ENCODE peak calls at places on chromosomes 7 and 10, in four cellular contexts. B, R, Z and G are unnamed samples.

GRCh38 chr7:14095233-14095950 is 105.9 kb upstream of the ETV1 start:
- DNase-seq in B (no peak), R (no peak), Z (no peak), G (no peak)

GRCh38 chr7:30612658-30613265 is 18.1 kb downstream of the GARS1 start:
- DNase-seq in B (no peak), R (no peak), Z (no peak), G (no peak)

GRCh38 chr10:70551971-70552422 is 50.5 kb downstream of the PRF1 start:
- DNase-seq in B (no peak), R (peak; percentile 95), Z (peak; percentile 80), G (peak; percentile 77)

GRCh38 chr7:155213385-155213784 is 84.3 kb upstream of the INSIG1 start:
- DNase-seq in B (no peak), R (no peak), Z (no peak), G (no peak)

GRCh38 chr7:65233409-65234034 is 140.1 kb upstream of the ZNF92 start:
- DNase-seq in B (no peak), R (peak; percentile 74), Z (no peak), G (no peak)

GRCh38 chr10:122362621-122363020 is 11.9 kb upstream of the PLEKHA1 start:
- DNase-seq in B (no peak), R (peak; percentile 71), Z (no peak), G (no peak)

GRCh38 chr7:135707570-135707966 is 20.4 kb downstream of the SLC13A4 start:
- DNase-seq in B (no peak), R (peak; percentile 97), Z (no peak), G (no peak)

GRCh38 chr7:105473163-105473562 is 48.9 kb downstream of the PUS7 start:
- DNase-seq in B (no peak), R (peak; percentile 19), Z (no peak), G (peak; percentile 21)

GRCh38 chr7:140640060-140640611 is 477 bp downstream of the DENND2A start:
- DNase-seq in B (peak; percentile 76), R (no peak), Z (no peak), G (peak; percentile 68)

GRCh38 chr10:24723788-24724380 is at the start of gene ARHGAP21:
- DNase-seq in B (peak; percentile 73), R (peak; percentile 61), Z (no peak), G (peak; percentile 84)

GRCh38 chr7:112157072-112157471 is 49.1 kb downstream of the DOCK4 start:
- DNase-seq in B (no peak), R (no peak), Z (no peak), G (no peak)

GRCh38 chr7:79176859-79177477 is 276.5 kb downstream of the MAGI2 start:
- DNase-seq in B (peak; percentile 56), R (no peak), Z (peak; percentile 10), G (peak; percentile 58)

GRCh38 chr10:63137306-63137705 is 4.2 kb downstream of the NRBF2 start:
- DNase-seq in B (no peak), R (no peak), Z (peak; percentile 66), G (peak; percentile 51)
- H3K79me2 ChIP-seq in B (peaks cover 90% of the 10 kb centered on the region), R (peaks cover 8% of the 10 kb centered on the region), Z (peaks cover 82% of the 10 kb centered on the region), G (peaks cover 88% of the 10 kb centered on the region)

GRCh38 chr7:101926265-101926664 is 108.8 kb downstream of the CUX1 start:
- DNase-seq in B (no peak), R (no peak), Z (no peak), G (no peak)

GRCh38 chr7:101922631-101923275 is 105.3 kb downstream of the CUX1 start:
- DNase-seq in B (no peak), R (no peak), Z (no peak), G (no peak)

GRCh38 chr7:101923276-101923985 is 106.0 kb downstream of the CUX1 start:
- DNase-seq in B (no peak), R (peak; percentile 91), Z (no peak), G (no peak)

GRCh38 chr7:101921061-101921460 is 103.6 kb downstream of the CUX1 start:
- DNase-seq in B (no peak), R (no peak), Z (no peak), G (no peak)

DNA sequence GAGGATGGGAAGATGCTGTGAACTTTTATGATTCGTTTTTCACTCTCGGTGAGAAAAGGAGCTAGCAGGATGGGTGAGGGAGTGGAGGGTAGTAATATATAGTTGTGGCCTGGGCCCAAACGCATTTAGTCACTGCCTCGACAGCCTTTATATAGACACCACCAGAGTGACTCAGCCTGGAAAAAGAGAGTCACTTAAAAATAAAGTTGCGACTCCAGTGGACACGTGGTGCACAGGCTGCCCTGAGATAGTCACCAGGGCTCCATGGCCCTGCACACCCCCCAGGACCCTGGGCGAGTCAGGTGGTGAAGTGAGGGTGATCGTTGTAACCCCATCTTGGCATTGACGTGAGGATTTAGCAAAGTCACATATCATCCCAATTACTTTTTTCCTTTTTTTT is 106.7 kb downstream of the CUX1 start:
- DNase-seq in B (no peak), R (peak; percentile 32), Z (no peak), G (no peak)
- H3K79me2 ChIP-seq in B (peaks cover 97% of the 10 kb centered on the region), R (peaks cover 16% of the 10 kb centered on the region), Z (peaks cover 15% of the 10 kb centered on the region), G (peaks cover 84% of the 10 kb centered on the region)

GRCh38 chr10:7401782-7402181 is 9.1 kb downstream of the SFMBT2 start:
- DNase-seq in B (no peak), R (no peak), Z (no peak), G (no peak)

GRCh38 chr10:7399533-7399932 is 11.3 kb downstream of the SFMBT2 start:
- DNase-seq in B (no peak), R (no peak), Z (no peak), G (no peak)

GRCh38 chr10:7401156-7401555 is 9.7 kb downstream of the SFMBT2 start:
- DNase-seq in B (no peak), R (no peak), Z (no peak), G (no peak)

GRCh38 chr10:7397636-7398035 is 13.2 kb downstream of the SFMBT2 start:
- DNase-seq in B (no peak), R (no peak), Z (no peak), G (no peak)

DNA sequence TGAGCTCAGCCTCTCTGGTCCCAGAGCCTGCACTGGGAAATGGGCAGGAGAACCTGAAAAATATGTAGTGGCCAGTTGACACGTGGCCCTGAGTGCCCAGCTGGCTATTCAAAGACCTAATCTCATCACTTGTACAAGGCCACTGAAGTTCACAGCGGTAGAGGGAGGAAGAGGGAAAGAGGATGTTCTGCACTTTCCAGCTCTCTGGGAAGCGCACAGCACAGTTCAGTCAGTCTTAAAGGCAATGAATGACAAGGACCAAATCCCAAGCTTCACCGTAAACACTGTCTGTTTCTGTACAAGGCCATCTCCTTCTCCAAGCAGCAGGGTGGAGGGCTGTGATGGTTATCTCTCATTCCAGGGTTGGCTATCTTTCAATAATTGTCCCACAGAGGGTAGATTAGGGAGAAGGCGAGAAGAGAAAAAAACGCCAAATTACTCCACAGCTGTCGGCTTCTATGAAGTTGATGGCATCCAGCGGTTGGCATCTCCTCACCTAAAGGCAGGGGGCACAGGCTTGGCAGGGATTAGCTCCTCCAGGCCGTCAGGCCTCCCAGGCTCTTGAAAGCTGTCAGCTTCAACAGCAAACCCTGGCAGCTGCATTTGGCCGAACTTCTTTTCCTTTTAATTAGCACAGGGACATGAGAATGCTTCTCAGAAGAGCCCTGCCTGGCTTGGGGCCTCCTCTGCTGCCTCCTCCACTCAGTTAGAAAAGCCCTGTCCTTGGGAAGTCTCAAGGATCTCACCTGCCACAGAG is 10.6 kb downstream of the SFMBT2 start:
- DNase-seq in B (no peak), R (no peak), Z (no peak), G (no peak)
- H3K79me2 ChIP-seq in B (no peaks in the 10 kb centered on the region), R (no peaks in the 10 kb centered on the region), Z (no peaks in the 10 kb centered on the region), G (peaks cover 10% of the 10 kb centered on the region)

GRCh38 chr10:31383810-31384588 is 65.0 kb downstream of the ZEB1 start:
- DNase-seq in B (no peak), R (no peak), Z (no peak), G (no peak)

GRCh38 chr10:31384589-31384949 is 65.6 kb downstream of the ZEB1 start:
- DNase-seq in B (no peak), R (no peak), Z (no peak), G (no peak)

GRCh38 chr10:31381766-31382316 is 62.8 kb downstream of the ZEB1 start:
- DNase-seq in B (no peak), R (no peak), Z (no peak), G (no peak)

GRCh38 chr10:31381171-31381570 is 62.2 kb downstream of the ZEB1 start:
- DNase-seq in B (no peak), R (no peak), Z (no peak), G (no peak)
- H3K79me2 ChIP-seq in B (no peaks in the 10 kb centered on the region), R (no peaks in the 10 kb centered on the region), Z (peaks cover 19% of the 10 kb centered on the region), G (no peaks in the 10 kb centered on the region)

GRCh38 chr10:15147594-15148392 is 20.7 kb downstream of the NMT2 start:
- DNase-seq in B (no peak), R (no peak), Z (no peak), G (no peak)

GRCh38 chr10:15140640-15141039 is 27.9 kb downstream of the NMT2 start:
- DNase-seq in B (no peak), R (no peak), Z (no peak), G (no peak)

GRCh38 chr10:15146366-15146765 is 22.1 kb downstream of the NMT2 start:
- DNase-seq in B (peak; percentile 13), R (no peak), Z (no peak), G (no peak)

GRCh38 chr10:15141136-15142067 is 27.1 kb downstream of the NMT2 start:
- DNase-seq in B (peak; percentile 53), R (no peak), Z (peak; percentile 20), G (no peak)

GRCh38 chr10:15144788-15145187 is 23.7 kb downstream of the NMT2 start:
- DNase-seq in B (no peak), R (no peak), Z (no peak), G (no peak)
- H3K79me2 ChIP-seq in B (peaks cover 34% of the 10 kb centered on the region), R (no peaks in the 10 kb centered on the region), Z (peaks cover 59% of the 10 kb centered on the region), G (peaks cover 52% of the 10 kb centered on the region)

GRCh38 chr10:132537713-132538020 is at the start of gene INPP5A:
- DNase-seq in B (no peak), R (no peak), Z (no peak), G (no peak)

GRCh38 chr10:132538031-132538789 is 623 bp downstream of the INPP5A start:
- DNase-seq in B (no peak), R (no peak), Z (no peak), G (no peak)

GRCh38 chr10:132539431-132539839 is 1.8 kb downstream of the INPP5A start:
- DNase-seq in B (no peak), R (no peak), Z (no peak), G (no peak)

GRCh38 chr10:132539894-132540293 is 2.3 kb downstream of the INPP5A start:
- DNase-seq in B (no peak), R (no peak), Z (no peak), G (no peak)

GRCh38 chr10:132538790-132539421 is 1.3 kb downstream of the INPP5A start:
- DNase-seq in B (no peak), R (no peak), Z (no peak), G (no peak)
- H3K79me2 ChIP-seq in B (peaks cover 19% of the 10 kb centered on the region), R (peaks cover 12% of the 10 kb centered on the region), Z (peaks cover 40% of the 10 kb centered on the region), G (peaks cover 55% of the 10 kb centered on the region)

DNA sequence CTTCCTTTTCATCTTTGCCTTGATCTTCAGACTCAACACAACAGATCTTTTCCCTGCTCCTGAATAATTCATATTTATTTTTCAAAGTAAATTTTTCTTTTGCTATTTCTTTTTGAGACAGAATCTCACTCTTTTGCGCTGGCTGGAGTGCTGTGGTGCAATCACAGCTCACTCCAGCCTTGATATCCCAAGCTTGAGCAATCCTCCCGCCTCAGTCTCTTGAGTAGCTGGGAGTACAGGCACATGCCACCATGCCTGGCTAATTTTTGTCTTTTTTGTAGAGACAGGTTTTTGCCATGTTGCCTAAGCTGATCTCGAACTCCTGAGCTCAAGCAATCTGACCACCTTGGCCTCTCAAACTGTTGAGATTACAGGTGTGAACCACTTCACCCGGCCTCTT is 9.2 kb downstream of the RTKN2 start:
- DNase-seq in B (no peak), R (no peak), Z (no peak), G (no peak)
- H3K79me2 ChIP-seq in B (peaks cover 96% of the 10 kb centered on the region), R (no peaks in the 10 kb centered on the region), Z (peaks cover 11% of the 10 kb centered on the region), G (peaks cover 9% of the 10 kb centered on the region)